ENCODE peak calls at places on chromosomes 2 and 18, in four cellular contexts. I is stimulated activated CD4-positive, alpha-beta T cell treated with anti-CD3 and anti-CD28 coated beads, Interleukin-4, amount 100 ng/mL, for 1 hour; G is NCI-H524; W is cardiac fibroblast. P is an unnamed sample.
A peak's percentile ranks its signal among the peaks of the same experiment; 100 is the strongest.

GRCh38 chr2:223086360-223086981 is 34.5 kb downstream of the KCNE4 start:
- DNase-seq in I (no peak), G (no peak), W (no peak), P (peak; percentile 47)

GRCh38 chr2:203908344-203909185 is 28.0 kb upstream of the ICOS start:
- DNase-seq in I (no peak), G (no peak), W (no peak), P (no peak)

GRCh38 chr2:219987830-219988229 is 360.4 kb downstream of the SLC4A3 start:
- DNase-seq in I (no peak), G (no peak), W (peak; percentile 90), P (peak; percentile 87)

GRCh38 chr2:8679827-8680731 is 1.8 kb upstream of the ID2 start:
- DNase-seq in I (no peak), G (peak; percentile 46), W (peak; percentile 54), P (peak; percentile 80)

GRCh38 chr18:54119524-54120019 is 104.9 kb downstream of the MBD2 start:
- DNase-seq in I (no peak), G (peak; percentile 62), W (peak; percentile 83), P (peak; percentile 87)

GRCh38 chr2:179538406-179538805 is 273.8 kb upstream of the SESTD1 start:
- DNase-seq in I (no peak), G (no peak), W (peak; percentile 73), P (peak; percentile 39)

GRCh38 chr18:46333371-46334199 is 229.4 kb downstream of the HAUS1 start:
- DNase-seq in I (peak; percentile 10), G (peak; percentile 82), W (peak; percentile 21), P (no peak)

GRCh38 chr18:23838801-23839366 is 149.6 kb downstream of the LAMA3 start:
- DNase-seq in I (no peak), G (no peak), W (peak; percentile 67), P (peak; percentile 32)

GRCh38 chr2:115165529-115166109 is 723.2 kb downstream of the DPP10 start:
- DNase-seq in I (no peak), G (peak; percentile 51), W (peak; percentile 63), P (peak; percentile 13)

GRCh38 chr2:153891061-153891460 is 19.3 kb downstream of the GALNT13 start:
- DNase-seq in I (no peak), G (peak; percentile 1), W (no peak), P (no peak)

GRCh38 chr2:166229678-166230023 is 101.8 kb upstream of the SCN1A start:
- DNase-seq in I (no peak), G (peak; percentile 17), W (no peak), P (no peak)

GRCh38 chr2:37873229-37873628 is 51.9 kb upstream of the RMDN2 start:
- DNase-seq in I (no peak), G (peak; percentile 55), W (no peak), P (no peak)

GRCh38 chr2:26430826-26431225 is 29.1 kb downstream of the DRC1 start:
- DNase-seq in I (no peak), G (no peak), W (peak; percentile 48), P (peak; percentile 20)

GRCh38 chr2:26477911-26478253 is at the start of gene OTOF:
- DNase-seq in I (no peak), G (peak; percentile 23), W (peak; percentile 69), P (peak; percentile 68)

GRCh38 chr2:108184421-108184820 is 55.3 kb upstream of the SULT1C3 start:
- DNase-seq in I (no peak), G (peak; percentile 45), W (peak; percentile 50), P (peak; percentile 10)

GRCh38 chr2:165795011-165795410 is 964 bp upstream of the GALNT3 start:
- DNase-seq in I (no peak), G (no peak), W (peak; percentile 24), P (peak; percentile 16)

GRCh38 chr18:30929065-30929464 is 113.5 kb downstream of the DSC3 start:
- DNase-seq in I (no peak), G (no peak), W (no peak), P (no peak)

P was measured in fibroblast of the aortic adventitia.